ENCODE peak calls at places on chromosomes 16 and 17, in five cellular contexts. L is Panc1, H is lower lobe of right lung, B is fibroblast of lung, E is coronary artery. I is an unnamed sample.

GRCh38 chr17:68381076-68381900 is 76.0 kb downstream of the WIPI1 start:
- DNase-seq in L (peak), H (peak), B (peak), E (no peak), I (peak)

GRCh38 chr17:68807998-68808772 is 147.0 kb downstream of the ABCA8 start:
- DNase-seq in L (no peak), H (no peak), B (peak), E (no peak), I (no peak)

GRCh38 chr17:8124350-8125195 is 667 bp upstream of the HES7 start:
- DNase-seq in L (no peak), H (no peak), B (peak), E (no peak), I (no peak)

GRCh38 chr16:67504190-67505021 is 21.1 kb upstream of the AGRP start:
- DNase-seq in L (no peak), H (peak), B (peak), E (no peak), I (no peak)

GRCh38 chr16:62869837-62870236 is 833.6 kb upstream of the CDH8 start:
- DNase-seq in L (no peak), H (no peak), B (no peak), E (no peak), I (no peak)

GRCh38 chr16:66515543-66516171 is 34.3 kb downstream of the TK2 start:
- DNase-seq in L (no peak), H (no peak), B (peak), E (peak), I (no peak)

GRCh38 chr17:81002409-81003361 is 11.0 kb downstream of the CHMP6 start:
- DNase-seq in L (no peak), H (peak), B (peak), E (peak), I (no peak)

GRCh38 chr16:8481810-8482209 is 108.5 kb downstream of the TMEM114 start:
- DNase-seq in L (no peak), H (no peak), B (no peak), E (no peak), I (no peak)

GRCh38 chr16:80314042-80314441 is 226.8 kb upstream of the DYNLRB2 start:
- DNase-seq in L (no peak), H (no peak), B (no peak), E (no peak), I (no peak)

GRCh38 chr16:21943571-21943970 is 9.6 kb upstream of the UQCRC2 start:
- DNase-seq in L (no peak), H (no peak), B (no peak), E (no peak), I (no peak)

GRCh38 chr17:59830007-59830630 is 62.6 kb downstream of the TUBD1 start:
- DNase-seq in L (no peak), H (no peak), B (peak), E (no peak), I (no peak)

GRCh38 chr17:69268442-69269068 is 39.9 kb upstream of the ABCA10 start:
- DNase-seq in L (no peak), H (no peak), B (peak), E (no peak), I (no peak)

GRCh38 chr16:9113707-9114106 is 22.3 kb downstream of the HAPSTR1 start:
- DNase-seq in L (no peak), H (no peak), B (no peak), E (no peak), I (no peak)

GRCh38 chr17:80113033-80113484 is 11.7 kb downstream of the GAA start:
- DNase-seq in L (no peak), H (no peak), B (no peak), E (no peak), I (no peak)

GRCh38 chr17:10337136-10337535 is 35.7 kb downstream of the MYH13 start:
- DNase-seq in L (no peak), H (no peak), B (no peak), E (no peak), I (no peak)

GRCh38 chr17:63140255-63140654 is 174.2 kb downstream of the TANC2 start:
- DNase-seq in L (no peak), H (no peak), B (no peak), E (no peak), I (no peak)

GRCh38 chr16:25426829-25427228 is 169.2 kb upstream of the ZKSCAN2 start:
- DNase-seq in L (no peak), H (no peak), B (no peak), E (no peak), I (no peak)

GRCh38 chr16:86598607-86599318 is 20.4 kb downstream of the FOXL1 start:
- DNase-seq in L (no peak), H (no peak), B (peak), E (no peak), I (no peak)

GRCh38 chr17:58303981-58304734 is 23.4 kb upstream of the MPO start:
- DNase-seq in L (peak), H (peak), B (peak), E (peak), I (no peak)

GRCh38 chr17:32519769-32520701 is 33.2 kb downstream of the CDK5R1 start:
- DNase-seq in L (no peak), H (no peak), B (peak), E (no peak), I (no peak)

GRCh38 chr17:21381076-21381706 is 5.0 kb downstream of the KCNJ12 start:
- DNase-seq in L (no peak), H (no peak), B (no peak), E (no peak), I (no peak)

GRCh38 chr17:71024172-71024571 is 854.8 kb downstream of the KCNJ2 start:
- DNase-seq in L (no peak), H (no peak), B (no peak), E (no peak), I (no peak)

GRCh38 chr16:85751665-85752501 is 987 bp upstream of the C16orf74 start:
- DNase-seq in L (no peak), H (no peak), B (no peak), E (no peak), I (peak)

GRCh38 chr17:80477647-80478478 is 1.5 kb upstream of the NPTX1 start:
- DNase-seq in L (no peak), H (no peak), B (peak), E (no peak), I (no peak)

GRCh38 chr17:57335195-57335792 is 79.0 kb downstream of the MSI2 start:
- DNase-seq in L (no peak), H (no peak), B (no peak), E (no peak), I (no peak)

GRCh38 chr17:82108999-82109480 is 11.0 kb upstream of the FASN start:
- DNase-seq in L (no peak), H (peak), B (no peak), E (no peak), I (no peak)

GRCh38 chr17:82108038-82108998 is 10.3 kb upstream of the FASN start:
- DNase-seq in L (no peak), H (no peak), B (no peak), E (no peak), I (no peak)

GRCh38 chr17:82112866-82113390 is 14.9 kb upstream of the FASN start:
- DNase-seq in L (no peak), H (no peak), B (no peak), E (no peak), I (no peak)

GRCh38 chr17:82112181-82112865 is 14.3 kb upstream of the FASN start:
- DNase-seq in L (no peak), H (no peak), B (no peak), E (no peak), I (no peak)

GRCh38 chr17:82110298-82110697 is 12.3 kb upstream of the FASN start:
- DNase-seq in L (no peak), H (no peak), B (no peak), E (no peak), I (peak)
- H3K27ac ChIP-seq in L (no peak), H (no peak), B (no peak), E (no peak), I (peak)

DNA sequence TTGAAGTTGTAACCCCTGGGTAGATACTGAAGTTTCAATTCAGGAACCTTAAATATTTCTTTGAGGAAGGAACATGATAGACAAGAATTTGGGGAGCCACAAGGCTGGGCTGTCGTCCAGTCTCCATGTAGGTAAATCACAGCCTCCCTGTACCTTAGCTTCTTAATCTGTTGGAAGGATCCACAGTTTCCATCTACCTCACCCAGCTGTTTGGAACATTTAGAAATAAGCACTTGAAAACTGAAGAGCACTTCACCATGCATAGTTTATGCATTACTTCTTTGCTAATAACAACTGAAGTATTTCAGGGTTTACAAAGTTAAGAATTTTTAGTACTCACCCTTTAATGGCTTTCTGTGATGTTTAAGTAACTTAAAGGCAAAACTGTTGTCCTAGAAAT is 17.2 kb downstream of the TXNDC11 start:
- DNase-seq in L (no peak), H (no peak), B (peak), E (no peak), I (no peak)
- H3K27ac ChIP-seq in L (no peak), H (peak), B (no peak), E (no peak), I (no peak)

GRCh38 chr17:78651551-78651950 is 74.4 kb upstream of the DNAH17 start:
- DNase-seq in L (no peak), H (no peak), B (peak), E (no peak), I (no peak)

GRCh38 chr17:78652913-78653312 is 75.7 kb upstream of the DNAH17 start:
- DNase-seq in L (no peak), H (no peak), B (no peak), E (peak), I (no peak)

GRCh38 chr17:78648293-78648692 is 71.1 kb upstream of the DNAH17 start:
- DNase-seq in L (no peak), H (no peak), B (no peak), E (peak), I (no peak)

GRCh38 chr17:78652024-78652423 is 74.8 kb upstream of the DNAH17 start:
- DNase-seq in L (no peak), H (no peak), B (no peak), E (peak), I (no peak)

GRCh38 chr17:78650093-78650715 is 73.0 kb upstream of the DNAH17 start:
- DNase-seq in L (no peak), H (no peak), B (no peak), E (peak), I (no peak)
- H3K27ac ChIP-seq in L (no peak), H (no peak), B (no peak), E (no peak), I (no peak)

DNA sequence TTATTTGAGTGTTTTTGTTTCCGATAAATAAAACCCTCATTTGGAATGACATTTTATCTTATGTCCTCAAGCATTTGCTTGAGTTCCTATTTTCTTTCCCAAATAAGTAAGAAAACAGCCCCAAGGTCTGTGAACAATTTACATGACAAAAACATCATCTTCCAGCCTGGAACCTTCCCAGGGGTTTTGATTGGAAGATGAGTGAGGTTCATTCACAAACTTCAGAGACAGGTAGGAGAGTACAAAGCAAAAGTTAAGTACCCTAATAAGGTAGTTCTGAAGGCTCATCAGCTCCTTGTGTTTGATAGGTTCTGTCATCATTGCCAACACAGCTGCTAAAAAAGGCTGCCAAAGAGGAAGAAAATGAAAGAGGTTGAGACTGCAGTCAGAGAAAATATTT is 772.8 kb downstream of the CDH8 start:
- DNase-seq in L (no peak), H (no peak), B (no peak), E (no peak), I (no peak)
- H3K27ac ChIP-seq in L (no peak), H (no peak), B (no peak), E (no peak), I (no peak)

DNA sequence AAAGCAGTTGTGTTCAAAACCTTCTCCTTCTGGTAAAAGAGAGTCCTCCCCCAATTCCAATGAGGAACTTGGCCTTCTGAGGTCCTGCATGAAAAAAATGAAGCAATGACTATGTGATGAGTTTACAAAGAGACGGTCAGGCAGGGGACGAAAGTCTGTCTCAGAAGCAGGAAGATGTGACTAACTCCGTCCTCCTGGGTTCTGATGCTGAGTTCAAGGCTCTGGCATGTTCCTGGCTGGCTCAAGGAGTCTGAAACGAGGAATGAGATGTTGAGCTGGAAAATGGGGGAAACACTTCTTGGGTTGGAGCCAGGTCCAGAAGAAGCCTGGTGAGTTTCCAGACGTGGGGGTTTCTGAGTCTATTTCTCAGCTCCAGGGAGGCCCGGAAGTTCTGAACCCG is 129.6 kb downstream of the CPPED1 start:
- DNase-seq in L (no peak), H (no peak), B (peak), E (no peak), I (no peak)
- H3K27ac ChIP-seq in L (no peak), H (no peak), B (no peak), E (no peak), I (no peak)

DNA sequence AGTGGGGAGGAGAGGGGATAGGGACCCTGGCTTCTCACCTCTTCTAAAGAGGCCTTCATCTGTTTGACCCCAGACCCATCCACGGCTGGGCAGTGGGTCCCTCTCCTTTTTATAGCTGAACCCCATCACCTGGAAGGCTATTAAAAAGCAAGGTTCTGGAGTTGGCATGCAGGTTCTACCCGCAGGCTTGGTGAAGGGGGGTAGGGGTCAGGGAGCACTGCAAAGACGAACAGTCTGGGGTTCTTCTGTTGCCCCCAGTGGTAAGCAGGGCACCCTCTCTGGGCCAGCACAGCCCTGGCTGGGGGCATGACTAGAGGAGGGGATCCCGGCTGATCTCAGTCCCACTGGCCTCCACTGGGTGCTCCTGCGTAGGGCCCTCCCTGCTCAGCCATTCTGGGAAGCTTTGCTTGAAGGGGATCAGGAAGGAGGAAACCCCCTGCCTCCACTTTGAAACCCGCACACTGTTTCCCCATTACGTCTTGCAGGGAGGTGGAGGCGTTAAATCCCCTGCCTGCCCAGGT is 13.6 kb downstream of the CMIP start:
- DNase-seq in L (no peak), H (no peak), B (no peak), E (no peak), I (no peak)
- H3K27ac ChIP-seq in L (no peak), H (no peak), B (no peak), E (peak), I (peak)

GRCh38 chr16:57871457-57871856 is 69.2 kb upstream of the KIFC3 start:
- DNase-seq in L (no peak), H (no peak), B (peak), E (no peak), I (no peak)
- H3K27ac ChIP-seq in L (no peak), H (no peak), B (no peak), E (no peak), I (peak)

I was measured in epithelial cell of prostate.